ENCODE peak calls at places on chromosomes 4 and X, in five cellular contexts. K, L, I, Y and C are unnamed samples.

GRCh38 chr4:83320548-83320947 is 14.1 kb downstream of the HPSE start:
- DNase-seq in K (peak), L (peak), I (peak), Y (peak), C (peak)

GRCh38 chr4:15339732-15340131 is 88.1 kb upstream of the C1QTNF7 start:
- DNase-seq in K (no peak), L (no peak), I (no peak), Y (no peak), C (no peak)

GRCh38 chrX:105120460-105120859 is 100.0 kb downstream of the TEX13A start:
- DNase-seq in K (no peak), L (no peak), I (no peak), Y (no peak), C (no peak)

GRCh38 chrX:6159468-6159867 is 69.2 kb downstream of the NLGN4X start:
- DNase-seq in K (no peak), L (no peak), I (no peak), Y (no peak), C (no peak)

GRCh38 chr4:24794111-24794860 is 1.1 kb upstream of the SOD3 start:
- DNase-seq in K (peak), L (no peak), I (no peak), Y (no peak), C (peak)

GRCh38 chr4:16001484-16001858 is 38.5 kb upstream of the FGFBP2 start:
- DNase-seq in K (peak), L (peak), I (peak), Y (peak), C (peak)

GRCh38 chrX:52923781-52924241 is 26.7 kb downstream of the FAM156B start:
- DNase-seq in K (peak), L (no peak), I (peak), Y (peak), C (no peak)

GRCh38 chrX:137565921-137566745 is at the start of gene ZIC3:
- DNase-seq in K (peak), L (no peak), I (peak), Y (no peak), C (peak)

GRCh38 chr4:40628888-40629287 is 776 bp downstream of the RBM47 start:
- DNase-seq in K (no peak), L (no peak), I (no peak), Y (no peak), C (no peak)

GRCh38 chrX:153781428-153782047 is 697 bp downstream of the SRPK3 start:
- DNase-seq in K (no peak), L (no peak), I (no peak), Y (no peak), C (no peak)
- H3K4me3 ChIP-seq in K (peak), L (no peak), I (no peak), Y (no peak), C (peak)

GRCh38 chr4:70619778-70620177 is 8.8 kb upstream of the ENAM start:
- DNase-seq in K (no peak), L (no peak), I (no peak), Y (no peak), C (no peak)

GRCh38 chr4:70613182-70613892 is 15.2 kb upstream of the ENAM start:
- DNase-seq in K (no peak), L (no peak), I (peak), Y (no peak), C (no peak)

GRCh38 chr4:70608324-70608723 is 16.3 kb downstream of the AMBN start:
- DNase-seq in K (no peak), L (no peak), I (no peak), Y (no peak), C (no peak)

GRCh38 chr4:70619288-70619687 is 9.3 kb upstream of the ENAM start:
- DNase-seq in K (no peak), L (no peak), I (no peak), Y (no peak), C (no peak)

DNA sequence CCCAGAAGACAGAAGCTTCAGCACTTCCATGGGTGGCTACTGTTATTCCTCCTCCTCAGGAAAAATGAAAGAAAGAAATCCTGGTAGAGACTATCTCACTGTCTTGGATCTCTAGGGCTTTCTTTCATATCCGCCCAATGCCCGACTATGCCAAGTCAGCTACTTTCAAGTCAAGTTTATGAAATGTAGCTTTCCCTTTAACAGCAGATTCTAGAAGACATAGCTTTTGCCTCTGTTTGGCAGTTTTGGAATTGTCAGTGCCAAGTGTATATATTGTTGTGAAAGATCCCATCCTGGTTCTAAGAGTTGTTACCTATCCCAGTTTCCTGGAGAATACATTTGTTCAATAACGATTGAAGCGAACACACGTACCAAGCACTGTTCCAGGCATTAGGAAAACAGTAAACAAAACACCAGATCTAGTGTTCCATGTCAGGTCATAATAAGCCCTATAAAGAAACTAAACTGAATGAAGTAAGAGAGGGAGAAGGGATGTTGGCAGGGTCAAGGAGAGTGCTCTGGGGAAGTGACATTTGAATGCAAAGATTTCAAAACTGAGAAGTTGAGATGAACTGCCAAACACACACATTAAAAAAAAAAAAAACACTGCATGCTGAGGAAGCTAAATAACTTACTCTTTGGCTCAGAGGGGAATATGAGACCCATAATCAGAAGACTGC is 14.5 kb upstream of the ENAM start:
- DNase-seq in K (no peak), L (no peak), I (no peak), Y (no peak), C (no peak)
- H3K4me3 ChIP-seq in K (peak), L (peak), I (no peak), Y (no peak), C (no peak)

GRCh38 chrX:46599051-46599560 is 25.5 kb downstream of the CHST7 start:
- DNase-seq in K (no peak), L (no peak), I (no peak), Y (peak), C (no peak)

GRCh38 chrX:46595084-46595483 is 21.5 kb downstream of the CHST7 start:
- DNase-seq in K (no peak), L (no peak), I (no peak), Y (peak), C (no peak)

GRCh38 chrX:46601283-46601682 is 27.7 kb downstream of the CHST7 start:
- DNase-seq in K (no peak), L (peak), I (no peak), Y (no peak), C (no peak)

GRCh38 chrX:46597208-46597607 is 23.6 kb downstream of the CHST7 start:
- DNase-seq in K (no peak), L (no peak), I (no peak), Y (peak), C (no peak)

GRCh38 chrX:46597774-46598173 is 24.2 kb downstream of the CHST7 start:
- DNase-seq in K (no peak), L (no peak), I (no peak), Y (peak), C (no peak)
- H3K4me3 ChIP-seq in K (no peak), L (no peak), I (no peak), Y (no peak), C (no peak)

DNA sequence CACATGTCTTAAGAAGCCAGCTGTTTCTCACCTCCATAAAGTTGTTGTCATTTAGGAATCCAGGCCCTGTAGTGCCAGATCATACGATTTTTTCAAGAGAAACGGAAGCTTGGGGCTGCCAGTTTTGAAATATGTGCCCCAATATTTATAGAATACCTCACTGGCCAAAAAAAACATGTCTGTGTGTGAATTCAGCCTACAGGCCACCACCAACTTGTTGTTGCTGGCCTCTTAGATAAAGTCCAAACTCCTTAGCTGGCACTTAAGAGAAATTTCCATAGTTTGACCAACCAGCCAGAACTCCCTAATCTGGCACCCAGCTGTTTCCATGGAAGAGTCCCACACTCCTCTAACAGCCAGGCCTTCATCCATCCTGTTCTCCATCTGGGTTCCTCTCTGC is 74.1 kb downstream of the WDR19 start:
- DNase-seq in K (no peak), L (no peak), I (no peak), Y (no peak), C (no peak)
- H3K4me3 ChIP-seq in K (no peak), L (no peak), I (no peak), Y (no peak), C (no peak)

GRCh38 chrX:21700289-21700688 is 42.2 kb upstream of the KLHL34 start:
- DNase-seq in K (no peak), L (no peak), I (no peak), Y (no peak), C (no peak)

GRCh38 chrX:21705215-21705614 is 47.1 kb upstream of the KLHL34 start:
- DNase-seq in K (no peak), L (no peak), I (no peak), Y (no peak), C (no peak)

GRCh38 chrX:21698274-21698673 is 40.1 kb upstream of the KLHL34 start:
- DNase-seq in K (no peak), L (no peak), I (no peak), Y (no peak), C (no peak)

GRCh38 chrX:21702725-21703228 is 44.6 kb upstream of the KLHL34 start:
- DNase-seq in K (no peak), L (no peak), I (no peak), Y (no peak), C (no peak)

GRCh38 chrX:21700967-21701366 is 42.8 kb upstream of the KLHL34 start:
- DNase-seq in K (no peak), L (no peak), I (no peak), Y (no peak), C (no peak)
- H3K4me3 ChIP-seq in K (no peak), L (no peak), I (no peak), Y (no peak), C (no peak)

GRCh38 chrX:156002517-156002916 is 5.0 kb downstream of the IL9R start:
- DNase-seq in K (no peak), L (no peak), I (no peak), Y (peak), C (no peak)

GRCh38 chrX:156000361-156000926 is 2.9 kb downstream of the IL9R start:
- DNase-seq in K (no peak), L (no peak), I (no peak), Y (peak), C (no peak)

GRCh38 chrX:156001667-156002021 is 4.1 kb downstream of the IL9R start:
- DNase-seq in K (no peak), L (no peak), I (no peak), Y (peak), C (no peak)

GRCh38 chrX:155998761-155999510 is 1.4 kb downstream of the IL9R start:
- DNase-seq in K (no peak), L (no peak), I (no peak), Y (peak), C (no peak)

GRCh38 chrX:156001001-156001666 is 3.6 kb downstream of the IL9R start:
- DNase-seq in K (no peak), L (no peak), I (no peak), Y (peak), C (no peak)
- H3K4me3 ChIP-seq in K (no peak), L (no peak), I (no peak), Y (no peak), C (no peak)

GRCh38 chr4:144820115-144820514 is 174.2 kb downstream of the HHIP start:
- DNase-seq in K (no peak), L (no peak), I (no peak), Y (no peak), C (no peak)
- H3K4me3 ChIP-seq in K (no peak), L (no peak), I (no peak), Y (no peak), C (no peak)

DNA sequence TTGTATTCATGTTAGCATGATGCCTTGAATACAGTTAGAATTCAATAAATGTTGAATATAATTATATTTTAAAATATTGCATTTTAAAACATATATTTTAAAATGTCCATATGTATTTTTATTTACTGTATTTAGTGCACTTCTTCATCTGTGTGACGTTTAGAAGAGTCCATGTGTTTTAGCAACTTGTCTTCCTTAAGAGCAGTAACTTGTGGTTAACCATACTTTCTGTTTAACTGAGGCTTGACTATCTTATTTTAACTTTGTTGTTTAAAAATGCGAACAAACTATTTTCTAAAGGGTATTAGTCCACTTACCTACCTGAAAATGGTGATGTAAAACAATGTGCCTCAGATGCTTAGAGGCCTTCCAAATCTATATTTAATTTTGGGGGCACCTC is 858 bp downstream of the DMP1 start:
- DNase-seq in K (no peak), L (no peak), I (no peak), Y (no peak), C (no peak)
- H3K4me3 ChIP-seq in K (no peak), L (no peak), I (no peak), Y (no peak), C (no peak)

GRCh38 chr4:70768301-70768948 is 46.7 kb downstream of the RUFY3 start:
- DNase-seq in K (no peak), L (no peak), I (no peak), Y (no peak), C (no peak)
- H3K4me3 ChIP-seq in K (no peak), L (no peak), I (no peak), Y (no peak), C (no peak)

GRCh38 chr4:124804584-124804983 is 92.1 kb upstream of the ANKRD50 start:
- DNase-seq in K (no peak), L (no peak), I (no peak), Y (no peak), C (no peak)
- H3K4me3 ChIP-seq in K (no peak), L (no peak), I (no peak), Y (no peak), C (no peak)